ENCODE peak calls at places on chromosomes 6 and 20, in ten cellular contexts. Z, M, N, U, P, T, C, S, A and F are unnamed samples.

GRCh38 chr6:63436356-63436755 is 116.6 kb upstream of the LGSN start:
- DNase-seq in Z (no peak), M (no peak), N (no peak), U (no peak), P (no peak), T (no peak), C (no peak), S (no peak), A (no peak), F (no peak)

GRCh38 chr20:41632896-41633295 is 14.7 kb upstream of the CHD6 start:
- DNase-seq in Z (peak), M (no peak), N (no peak), U (no peak), P (no peak), T (no peak), C (no peak), S (no peak), A (no peak), F (no peak)

GRCh38 chr20:44692932-44693476 is 22.2 kb upstream of the CCN5 start:
- DNase-seq in Z (peak), M (peak), N (no peak), U (peak), P (peak), T (no peak), C (peak), S (no peak), A (no peak), F (no peak)

GRCh38 chr6:154352898-154353585 is 3.6 kb downstream of the IPCEF1 start:
- DNase-seq in Z (no peak), M (no peak), N (no peak), U (no peak), P (no peak), T (no peak), C (no peak), S (no peak), A (no peak), F (no peak)

GRCh38 chr20:49541733-49542513 is 26.0 kb downstream of the PTGIS start:
- DNase-seq in Z (no peak), M (peak), N (peak), U (peak), P (peak), T (peak), C (peak), S (peak), A (peak), F (no peak)

GRCh38 chr6:33817520-33817919 is 13.7 kb upstream of the MLN start:
- DNase-seq in Z (no peak), M (no peak), N (no peak), U (no peak), P (no peak), T (no peak), C (peak), S (no peak), A (no peak), F (no peak)

GRCh38 chr20:4840831-4841230 is 119.1 kb downstream of the PRND start:
- DNase-seq in Z (no peak), M (no peak), N (no peak), U (no peak), P (no peak), T (no peak), C (no peak), S (no peak), A (peak), F (no peak)

GRCh38 chr6:163261361-163261760 is 153.2 kb upstream of the QKI start:
- DNase-seq in Z (no peak), M (no peak), N (no peak), U (no peak), P (no peak), T (no peak), C (no peak), S (no peak), A (no peak), F (no peak)

GRCh38 chr6:132259070-132259469 is 142.2 kb downstream of the MOXD1 start:
- DNase-seq in Z (no peak), M (peak), N (no peak), U (no peak), P (no peak), T (no peak), C (no peak), S (peak), A (no peak), F (no peak)

GRCh38 chr20:17533396-17533795 is 2.2 kb upstream of the BFSP1 start:
- DNase-seq in Z (no peak), M (peak), N (no peak), U (no peak), P (no peak), T (no peak), C (no peak), S (peak), A (peak), F (no peak)

GRCh38 chr6:147283460-147283859 is 79.2 kb downstream of the STXBP5 start:
- DNase-seq in Z (no peak), M (no peak), N (no peak), U (no peak), P (no peak), T (no peak), C (no peak), S (peak), A (no peak), F (no peak)

GRCh38 chr6:13814176-13814937 is at the start of gene MCUR1:
- DNase-seq in Z (peak), M (peak), N (peak), U (peak), P (peak), T (peak), C (peak), S (peak), A (peak), F (peak)

GRCh38 chr6:7115452-7116223 is 7.9 kb downstream of the RREB1 start:
- DNase-seq in Z (no peak), M (no peak), N (no peak), U (no peak), P (no peak), T (no peak), C (no peak), S (no peak), A (no peak), F (no peak)

GRCh38 chr6:4664117-4664626 is 112.0 kb upstream of the CDYL start:
- DNase-seq in Z (peak), M (no peak), N (no peak), U (no peak), P (peak), T (no peak), C (peak), S (no peak), A (no peak), F (no peak)

GRCh38 chr6:96917098-96917497 is 7.4 kb upstream of the KLHL32 start:
- DNase-seq in Z (no peak), M (no peak), N (no peak), U (no peak), P (no peak), T (no peak), C (no peak), S (no peak), A (no peak), F (no peak)

GRCh38 chr6:72446427-72446826 is 175.4 kb upstream of the KCNQ5 start:
- DNase-seq in Z (no peak), M (peak), N (no peak), U (no peak), P (no peak), T (no peak), C (no peak), S (no peak), A (no peak), F (no peak)

GRCh38 chr20:40672095-40672494 is 16.9 kb downstream of the MAFB start:
- DNase-seq in Z (no peak), M (no peak), N (no peak), U (no peak), P (no peak), T (no peak), C (no peak), S (no peak), A (no peak), F (no peak)

GRCh38 chr20:25281541-25281991 is 33.7 kb downstream of the PYGB start:
- DNase-seq in Z (no peak), M (no peak), N (no peak), U (no peak), P (peak), T (no peak), C (peak), S (no peak), A (peak), F (no peak)

GRCh38 chr20:25058797-25059486 is 1.0 kb upstream of the ACSS1 start:
- DNase-seq in Z (no peak), M (no peak), N (no peak), U (no peak), P (no peak), T (no peak), C (no peak), S (peak), A (no peak), F (no peak)

GRCh38 chr6:111982681-111983080 is 71.2 kb upstream of the CCN6 start:
- DNase-seq in Z (no peak), M (peak), N (no peak), U (no peak), P (no peak), T (no peak), C (no peak), S (no peak), A (no peak), F (no peak)